ENCODE peak calls at places on chromosomes 13 and 19, in four cellular contexts. U is GM12878, E is H1, M is K562. V is an unnamed sample.

GRCh38 chr13:33381906-33382305 is 96.4 kb upstream of the STARD13 start:
- DNase-seq in U (no peak), E (no peak), M (no peak), V (no peak)

GRCh38 chr19:51654783-51655182 is 8.2 kb upstream of the SIGLEC14 start:
- DNase-seq in U (no peak), E (no peak), M (peak; percentile 68), V (no peak)

GRCh38 chr19:10826236-10826635 is 9.8 kb downstream of the TMED1 start:
- DNase-seq in U (no peak), E (no peak), M (no peak), V (no peak)

GRCh38 chr13:110963554-110963970 is 48.7 kb upstream of the ANKRD10 start:
- DNase-seq in U (no peak), E (no peak), M (peak; percentile 44), V (no peak)

GRCh38 chr19:13764821-13765394 is 586 bp downstream of the MRI1 start:
- DNase-seq in U (no peak), E (no peak), M (peak; percentile 41), V (no peak)

GRCh38 chr19:5314012-5314906 is 26.4 kb downstream of the PTPRS start:
- DNase-seq in U (no peak), E (no peak), M (peak; percentile 46), V (peak; percentile 16)

GRCh38 chr13:103078145-103078544 is 11.9 kb upstream of the SLC10A2 start:
- DNase-seq in U (peak; percentile 21), E (no peak), M (no peak), V (no peak)

GRCh38 chr13:43307921-43308433 is 284.6 kb downstream of the DNAJC15 start:
- DNase-seq in U (peak; percentile 68), E (no peak), M (peak; percentile 4), V (peak; percentile 87)

GRCh38 chr13:81393686-81394085 is 1052.8 kb upstream of the SPRY2 start:
- DNase-seq in U (no peak), E (no peak), M (peak; percentile 14), V (no peak)

GRCh38 chr19:43570174-43570791 is 5.0 kb downstream of the XRCC1 start:
- DNase-seq in U (no peak), E (no peak), M (no peak), V (no peak)

GRCh38 chr13:39225860-39226259 is 187.6 kb downstream of the NHLRC3 start:
- DNase-seq in U (no peak), E (no peak), M (no peak), V (no peak)

DNA sequence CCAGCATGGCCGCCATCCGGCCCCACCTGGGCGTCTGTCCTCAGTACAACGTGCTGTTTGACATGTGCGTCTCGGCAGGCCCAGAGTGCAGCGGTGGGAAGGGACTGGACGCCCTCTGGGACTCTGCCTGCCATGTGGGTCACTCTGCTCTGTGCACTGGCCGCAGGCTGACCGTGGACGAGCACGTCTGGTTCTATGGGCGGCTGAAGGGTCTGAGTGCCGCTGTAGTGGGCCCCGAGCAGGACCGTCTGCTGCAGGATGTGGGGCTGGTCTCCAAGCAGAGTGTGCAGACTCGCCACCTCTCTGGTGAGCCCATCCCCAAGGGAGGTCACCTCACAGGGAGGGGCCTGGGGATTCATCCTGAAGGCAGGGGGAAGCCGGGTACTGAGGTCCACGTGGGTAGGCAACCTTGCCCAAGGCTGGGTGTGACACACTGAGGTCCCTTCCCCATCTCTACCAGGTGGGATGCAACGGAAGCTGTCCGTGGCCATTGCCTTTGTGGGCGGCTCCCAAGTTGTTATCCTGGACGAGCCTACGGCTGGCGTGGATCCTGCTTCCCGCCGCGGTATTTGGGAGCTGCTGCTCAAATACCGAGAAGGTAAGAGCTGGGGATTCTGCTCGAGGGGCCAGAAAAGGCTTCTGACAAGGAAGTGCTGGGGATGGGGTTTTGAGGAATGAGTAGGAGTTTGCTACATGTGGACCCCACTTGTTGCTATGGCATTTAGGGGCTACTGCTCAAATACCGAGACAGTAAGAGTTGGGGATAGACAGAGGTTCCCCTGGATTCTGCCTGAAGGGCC is 11.3 kb downstream of the ABCA7 start:
- DNase-seq in U (no peak), E (no peak), M (no peak), V (no peak)
- TF ChIP-seq CHD1 in U (no peak), E (no peak), M (no peak), V (no peak)

GRCh38 chr13:46596501-46596900 is 43.5 kb downstream of the LRCH1 start:
- DNase-seq in U (no peak), E (no peak), M (no peak), V (no peak)

GRCh38 chr13:46592410-46592809 is 39.4 kb downstream of the LRCH1 start:
- DNase-seq in U (no peak), E (no peak), M (no peak), V (no peak)

GRCh38 chr13:46595136-46595917 is 42.4 kb downstream of the LRCH1 start:
- DNase-seq in U (no peak), E (no peak), M (no peak), V (peak; percentile 60)

GRCh38 chr13:46595918-46596315 is 42.9 kb downstream of the LRCH1 start:
- DNase-seq in U (no peak), E (no peak), M (no peak), V (no peak)

DNA sequence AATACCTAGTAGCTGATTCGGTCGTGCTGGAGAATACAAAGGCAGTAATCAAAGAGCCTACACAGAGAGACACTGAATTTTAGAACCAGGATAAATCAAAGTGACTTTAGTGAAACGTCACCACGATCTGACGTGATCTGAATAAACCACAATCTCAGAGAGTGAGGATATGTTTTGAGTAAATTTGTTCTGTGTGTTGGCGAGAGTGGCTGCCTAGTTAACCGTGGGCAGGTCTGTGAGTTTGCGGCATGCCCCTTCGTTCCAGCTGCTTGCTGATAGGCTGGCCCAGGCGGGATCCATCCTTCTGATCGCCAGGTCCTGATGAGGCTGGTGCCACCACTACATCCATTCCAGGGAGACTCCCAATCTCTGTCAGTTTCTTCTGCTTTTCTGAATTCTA is 40.4 kb downstream of the LRCH1 start:
- DNase-seq in U (no peak), E (no peak), M (no peak), V (no peak)
- TF ChIP-seq CHD1 in U (no peak), E (no peak), M (no peak), V (no peak)

GRCh38 chr19:1235625-1236538 is 1.9 kb downstream of the CBARP start:
- DNase-seq in U (no peak), E (no peak), M (no peak), V (peak; percentile 50)

GRCh38 chr19:1238373-1239303 is 833 bp upstream of the CBARP start:
- DNase-seq in U (no peak), E (no peak), M (no peak), V (no peak)

GRCh38 chr19:1237754-1238372 is at the start of gene CBARP:
- DNase-seq in U (no peak), E (no peak), M (peak; percentile 73), V (no peak)

GRCh38 chr19:1236566-1236965 is 1.2 kb downstream of the CBARP start:
- DNase-seq in U (no peak), E (no peak), M (no peak), V (no peak)

GRCh38 chr19:1237027-1237659 is 662 bp downstream of the CBARP start:
- DNase-seq in U (no peak), E (no peak), M (no peak), V (no peak)
- TF ChIP-seq CHD1 in U (no peak), E (no peak), M (no peak), V (peak; percentile 32)

GRCh38 chr13:114229486-114229885 is 5.2 kb upstream of the CDC16 start:
- DNase-seq in U (no peak), E (no peak), M (no peak), V (no peak)

GRCh38 chr13:114227528-114227927 is 7.2 kb upstream of the CDC16 start:
- DNase-seq in U (no peak), E (no peak), M (no peak), V (no peak)

GRCh38 chr13:114230117-114230516 is 4.6 kb upstream of the CDC16 start:
- DNase-seq in U (no peak), E (no peak), M (peak; percentile 28), V (peak; percentile 63)

GRCh38 chr13:114226699-114227323 is 7.9 kb upstream of the CDC16 start:
- DNase-seq in U (peak; percentile 50), E (peak; percentile 84), M (peak; percentile 86), V (peak; percentile 79)

GRCh38 chr13:114228176-114228575 is 6.5 kb upstream of the CDC16 start:
- DNase-seq in U (no peak), E (no peak), M (no peak), V (no peak)
- TF ChIP-seq CHD1 in U (no peak), E (no peak), M (no peak), V (no peak)

DNA sequence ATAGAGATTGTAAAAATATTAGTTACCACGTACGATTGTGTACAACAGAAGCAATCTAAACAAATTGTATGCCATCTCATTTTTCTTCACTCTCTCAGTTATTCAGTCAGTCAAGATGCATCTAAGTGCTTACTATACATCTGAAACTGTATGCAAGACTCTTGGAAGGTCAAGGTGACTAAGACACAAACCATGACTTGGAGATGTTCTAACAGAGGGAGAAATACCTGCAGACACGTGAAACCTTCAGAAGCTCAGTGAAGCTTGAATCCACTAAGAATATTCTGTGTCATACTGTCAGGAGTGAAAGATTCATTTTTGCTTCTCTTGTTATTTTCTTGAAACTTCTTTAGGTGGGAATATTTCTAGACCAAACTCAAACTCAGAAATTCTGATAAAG is 365.4 kb downstream of the ITGBL1 start:
- DNase-seq in U (no peak), E (no peak), M (no peak), V (no peak)
- TF ChIP-seq CHD1 in U (no peak), E (no peak), M (no peak), V (no peak)

GRCh38 chr19:34319230-34319585 is 45.8 kb upstream of the GPI start:
- DNase-seq in U (no peak), E (no peak), M (no peak), V (no peak)

GRCh38 chr19:34319785-34320184 is 45.2 kb upstream of the GPI start:
- DNase-seq in U (no peak), E (no peak), M (peak; percentile 74), V (peak; percentile 80)

GRCh38 chr19:34316741-34317241 is 48.2 kb upstream of the GPI start:
- DNase-seq in U (no peak), E (no peak), M (peak; percentile 49), V (peak; percentile 66)

GRCh38 chr19:34316247-34316646 is 48.7 kb upstream of the GPI start:
- DNase-seq in U (no peak), E (no peak), M (no peak), V (no peak)

GRCh38 chr19:34317311-34317927 is 47.6 kb upstream of the GPI start:
- DNase-seq in U (no peak), E (no peak), M (peak; percentile 63), V (no peak)
- TF ChIP-seq CHD1 in U (no peak), E (no peak), M (no peak), V (no peak)

GRCh38 chr13:27194895-27195764 is 23.5 kb upstream of the USP12 start:
- DNase-seq in U (no peak), E (no peak), M (peak; percentile 74), V (peak; percentile 95)
- TF ChIP-seq CHD1 in U (no peak), E (no peak), M (no peak), V (no peak)

DNA sequence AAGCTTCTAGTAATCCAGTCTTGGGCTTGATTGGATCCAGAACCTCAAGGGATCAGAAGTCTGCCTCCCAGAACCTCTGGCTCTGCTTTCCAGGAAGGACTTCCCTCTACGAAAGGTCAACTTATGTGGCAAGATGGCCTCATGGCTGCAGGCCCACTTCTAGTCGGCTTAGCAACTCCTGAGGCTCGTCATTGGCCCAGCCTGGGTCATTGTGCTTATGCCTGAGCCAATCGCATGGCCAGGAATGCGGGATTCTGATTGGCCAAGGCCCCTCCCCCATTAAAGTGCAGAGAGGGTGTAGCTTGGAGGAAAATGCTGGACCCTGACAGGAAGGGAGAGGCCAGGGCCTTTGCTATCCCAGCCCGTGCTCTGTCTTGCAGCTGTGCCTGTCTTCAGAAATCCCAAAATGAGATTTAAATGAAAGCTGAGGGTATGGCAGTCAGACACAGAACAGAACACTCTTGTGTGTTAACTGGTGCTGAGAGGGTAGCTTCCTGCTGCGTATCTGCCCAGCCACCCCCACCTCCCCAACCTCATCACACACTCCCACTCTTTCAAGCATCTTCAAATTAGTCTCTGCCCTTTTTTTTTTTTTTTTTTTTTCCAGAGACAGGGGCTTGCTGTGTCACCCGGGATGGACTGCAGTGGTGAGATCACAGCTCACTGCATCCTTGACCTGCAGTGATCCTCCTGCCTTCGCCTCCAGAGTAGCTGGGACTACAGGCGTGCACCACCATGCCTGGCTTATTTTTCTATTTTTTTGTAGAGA is 5.5 kb upstream of the CCNE1 start:
- DNase-seq in U (no peak), E (no peak), M (peak; percentile 75), V (peak; percentile 44)
- TF ChIP-seq CHD1 in U (no peak), E (no peak), M (no peak), V (no peak)

V was measured in IMR-90.